ENCODE peak calls at places on chromosome 20, in four cellular contexts. D is Karpas-422, L is OCI-LY7, V is PC-3. T is an unnamed sample.

GRCh38 chr20:43837856-43838702 is 76.6 kb upstream of the TOX2 start:
- DNase-seq in D (no peak), L (no peak), V (no peak), T (no peak)

GRCh38 chr20:61745397-61746146 is 320.1 kb downstream of the TAF4 start:
- DNase-seq in D (peak; percentile 96), L (no peak), V (no peak), T (no peak)

GRCh38 chr20:7505152-7505834 is 435.0 kb downstream of the HAO1 start:
- DNase-seq in D (no peak), L (no peak), V (no peak), T (no peak)

GRCh38 chr20:43331911-43332310 is 125.8 kb upstream of the SRSF6 start:
- DNase-seq in D (no peak), L (no peak), V (no peak), T (peak; percentile 32)

GRCh38 chr20:45174434-45175364 is at the start of gene PI3:
- DNase-seq in D (no peak), L (no peak), V (peak; percentile 99), T (no peak)

GRCh38 chr20:62010551-62011402 is 54.9 kb downstream of the TAF4 start:
- DNase-seq in D (peak; percentile 89), L (peak; percentile 71), V (peak; percentile 60), T (peak; percentile 76)

GRCh38 chr20:43541214-43541613 is 17.6 kb upstream of the SGK2 start:
- DNase-seq in D (no peak), L (no peak), V (peak; percentile 95), T (peak; percentile 74)

GRCh38 chr20:13342469-13343242 is 121.6 kb downstream of the ISM1 start:
- DNase-seq in D (no peak), L (no peak), V (no peak), T (peak; percentile 92)

GRCh38 chr20:43752561-43753301 is 25.9 kb upstream of the GTSF1L start:
- DNase-seq in D (no peak), L (peak; percentile 77), V (peak; percentile 91), T (peak; percentile 87)

GRCh38 chr20:16472045-16472872 is 101.0 kb downstream of the KIF16B start:
- DNase-seq in D (no peak), L (no peak), V (peak; percentile 85), T (peak; percentile 13)

GRCh38 chr20:3875378-3875974 is 13.7 kb upstream of the PANK2 start:
- DNase-seq in D (no peak), L (no peak), V (no peak), T (no peak)

GRCh38 chr20:17873410-17874270 is 95.0 kb downstream of the SNX5 start:
- DNase-seq in D (peak; percentile 43), L (no peak), V (peak; percentile 65), T (peak; percentile 98)

GRCh38 chr20:3800256-3800877 is 4.3 kb downstream of the CDC25B start:
- DNase-seq in D (no peak), L (no peak), V (no peak), T (no peak)

GRCh38 chr20:43658068-43658722 is 8.7 kb upstream of the MYBL2 start:
- DNase-seq in D (peak; percentile 50), L (no peak), V (peak; percentile 53), T (peak; percentile 63)

GRCh38 chr20:23103284-23104018 is 17.3 kb upstream of the CD93 start:
- DNase-seq in D (no peak), L (no peak), V (no peak), T (peak; percentile 5)

GRCh38 chr20:53617791-53618489 is 24.3 kb upstream of the ZNF217 start:
- DNase-seq in D (no peak), L (peak; percentile 9), V (no peak), T (no peak)

GRCh38 chr20:24754691-24755090 is 194.4 kb upstream of the CST7 start:
- DNase-seq in D (no peak), L (no peak), V (no peak), T (no peak)

GRCh38 chr20:31842471-31843157 is 2.8 kb downstream of the FOXS1 start:
- DNase-seq in D (no peak), L (no peak), V (peak; percentile 25), T (peak; percentile 51)

GRCh38 chr20:653110-653589 is at the start of gene SRXN1:
- DNase-seq in D (peak; percentile 84), L (peak; percentile 95), V (peak; percentile 94), T (peak; percentile 99)

GRCh38 chr20:41991412-41991811 is 373.2 kb upstream of the CHD6 start:
- DNase-seq in D (no peak), L (no peak), V (no peak), T (no peak)

GRCh38 chr20:45470262-45470931 is 844 bp downstream of the WFDC2 start:
- DNase-seq in D (no peak), L (no peak), V (no peak), T (peak; percentile 54)

GRCh38 chr20:31985152-31985551 is 17.2 kb downstream of the XKR7 start:
- DNase-seq in D (no peak), L (no peak), V (no peak), T (no peak)

GRCh38 chr20:11978496-11978895 is 60.8 kb downstream of the BTBD3 start:
- DNase-seq in D (no peak), L (no peak), V (no peak), T (no peak)

GRCh38 chr20:51456511-51457280 is 85.8 kb downstream of the NFATC2 start:
- DNase-seq in D (peak; percentile 60), L (no peak), V (peak; percentile 100), T (peak; percentile 97)

GRCh38 chr20:53944796-53945195 is 125.6 kb downstream of the BCAS1 start:
- DNase-seq in D (no peak), L (no peak), V (no peak), T (no peak)

GRCh38 chr20:33709398-33709797 is 10.7 kb downstream of the PXMP4 start:
- DNase-seq in D (no peak), L (no peak), V (no peak), T (peak; percentile 40)

GRCh38 chr20:728022-728944 is 40.0 kb downstream of the SLC52A3 start:
- DNase-seq in D (peak; percentile 64), L (peak; percentile 7), V (peak; percentile 65), T (peak; percentile 62)

GRCh38 chr20:24773751-24774201 is 175.3 kb upstream of the CST7 start:
- DNase-seq in D (no peak), L (no peak), V (peak; percentile 95), T (peak; percentile 85)

GRCh38 chr20:39874049-39874893 is 814.8 kb downstream of the MAFB start:
- DNase-seq in D (peak; percentile 95), L (peak; percentile 52), V (peak; percentile 33), T (peak; percentile 90)

GRCh38 chr20:41697861-41698559 is 79.8 kb upstream of the CHD6 start:
- DNase-seq in D (peak; percentile 82), L (peak; percentile 53), V (peak; percentile 70), T (peak; percentile 63)

GRCh38 chr20:40738976-40739375 is 49.9 kb upstream of the MAFB start:
- DNase-seq in D (no peak), L (no peak), V (no peak), T (no peak)

GRCh38 chr20:8156603-8157079 is 24.6 kb downstream of the PLCB1 start:
- DNase-seq in D (no peak), L (no peak), V (peak; percentile 80), T (peak; percentile 57)

GRCh38 chr20:31718952-31719643 is 3.6 kb downstream of the BCL2L1 start:
- DNase-seq in D (peak; percentile 46), L (no peak), V (peak; percentile 87), T (no peak)

GRCh38 chr20:62818592-62819493 is 2.0 kb downstream of the COL9A3 start:
- DNase-seq in D (no peak), L (no peak), V (no peak), T (peak; percentile 24)

GRCh38 chr20:21179796-21180195 is 53.9 kb downstream of the KIZ start:
- DNase-seq in D (no peak), L (no peak), V (no peak), T (peak; percentile 82)

GRCh38 chr20:21180248-21180647 is 54.4 kb downstream of the KIZ start:
- DNase-seq in D (no peak), L (no peak), V (no peak), T (no peak)

GRCh38 chr20:21183722-21184121 is 57.8 kb downstream of the KIZ start:
- DNase-seq in D (no peak), L (no peak), V (peak; percentile 73), T (peak; percentile 67)

GRCh38 chr20:21182832-21183563 is 57.1 kb downstream of the KIZ start:
- DNase-seq in D (no peak), L (no peak), V (peak; percentile 96), T (peak; percentile 94)

GRCh38 chr20:21181028-21181427 is 55.1 kb downstream of the KIZ start:
- DNase-seq in D (no peak), L (no peak), V (no peak), T (no peak)
- H3K4me2 ChIP-seq in D (no peak overlapping the region), L (no peak overlapping the region), V (no peak overlapping the region), T (no peak overlapping the region)

DNA sequence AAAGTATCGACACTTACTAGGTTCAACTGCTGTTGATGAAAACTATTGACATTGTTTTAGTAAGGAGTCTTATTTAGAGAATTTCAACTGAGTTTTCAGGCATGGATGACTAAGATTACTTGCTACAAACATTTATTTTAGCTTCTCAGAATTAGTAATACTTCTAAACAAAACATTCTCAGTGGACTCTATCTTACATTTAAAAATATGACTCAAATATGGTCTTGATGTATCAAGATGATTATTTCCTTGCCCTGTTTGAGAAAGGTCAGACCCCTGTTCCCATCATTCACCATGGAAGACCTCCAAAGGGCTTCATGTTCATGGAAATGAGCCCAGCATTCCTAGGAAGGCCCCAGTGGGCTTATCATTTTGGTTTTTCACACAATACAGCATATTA is 24.5 kb upstream of the TRPC4AP start:
- DNase-seq in D (no peak), L (no peak), V (no peak), T (peak; percentile 59)
- H3K9me2 ChIP-seq in D (no peaks in the 10 kb centered on the region), L (no peaks in the 10 kb centered on the region), V (no peaks in the 10 kb centered on the region), T (no peaks in the 10 kb centered on the region)

DNA sequence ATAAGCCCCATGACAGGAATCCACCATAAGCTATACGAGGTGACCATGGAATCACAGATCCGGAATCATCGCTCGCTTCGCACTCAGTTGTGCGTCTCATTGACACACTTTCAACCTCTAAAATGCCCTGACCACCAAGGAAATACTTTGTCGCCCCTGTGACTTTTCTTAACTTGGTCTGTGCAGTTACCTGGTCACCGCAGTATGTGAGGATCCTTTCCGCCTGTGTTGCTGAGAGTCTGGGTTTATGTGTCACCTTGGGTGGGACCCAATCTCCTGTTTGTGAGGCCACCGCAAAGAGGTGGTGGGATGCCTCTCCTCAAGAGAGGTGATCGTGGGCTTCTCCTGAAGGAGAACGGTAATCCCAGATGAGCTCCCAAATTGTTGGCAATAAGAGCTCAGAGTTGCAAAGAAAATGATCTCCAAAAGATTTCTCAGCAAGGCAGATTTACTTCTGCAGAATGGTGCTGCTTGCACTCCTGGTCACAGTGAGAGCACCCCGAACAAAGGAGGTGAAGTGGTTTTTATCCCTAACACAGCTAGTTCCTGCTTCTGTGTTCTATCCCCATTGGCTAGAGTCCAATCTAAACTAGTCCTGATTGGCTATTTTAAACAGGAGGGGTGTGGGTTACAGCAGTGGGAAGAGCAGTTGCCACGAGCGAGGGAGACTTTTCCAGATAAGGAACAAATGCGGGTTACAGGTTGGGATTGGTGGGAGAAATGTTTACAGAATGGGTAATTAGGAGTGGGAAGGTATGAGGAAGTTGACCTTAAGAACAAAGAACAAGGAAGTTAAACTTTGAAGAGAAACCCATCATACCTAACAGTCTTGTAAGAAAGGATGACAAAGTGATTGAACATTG is 9.1 kb upstream of the ZNFX1 start:
- DNase-seq in D (no peak), L (peak; percentile 48), V (peak; percentile 50), T (peak; percentile 38)
- H3K4me2 ChIP-seq in D (no peak overlapping the region), L (peak overlapping the region; percentile 95), V (peak overlapping the region; percentile 20), T (peak overlapping the region; percentile 23)

DNA sequence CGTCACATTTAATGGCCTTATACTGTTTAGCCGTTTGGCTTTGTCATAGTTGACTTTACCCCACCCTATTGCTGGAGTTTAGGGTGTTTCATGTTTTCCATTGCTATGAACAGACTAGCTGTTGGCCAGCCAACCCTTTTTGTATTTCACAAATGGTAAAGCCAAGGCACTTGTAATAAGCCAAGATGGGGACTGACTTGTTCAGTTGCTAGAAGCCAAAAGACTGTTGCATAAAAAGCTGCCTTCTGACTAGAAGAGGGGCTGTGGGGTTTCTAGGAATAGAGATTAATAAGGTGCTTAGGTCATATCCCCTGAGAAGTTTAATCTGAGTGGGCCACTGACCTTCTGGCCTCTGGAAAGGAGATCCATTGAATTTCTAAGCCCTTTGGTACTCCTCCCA is 211.0 kb downstream of the PLCB4 start:
- DNase-seq in D (no peak), L (no peak), V (no peak), T (peak; percentile 11)
- H3K9me2 ChIP-seq in D (no peaks in the 10 kb centered on the region), L (no peaks in the 10 kb centered on the region), V (no peaks in the 10 kb centered on the region), T (no peaks in the 10 kb centered on the region)

T was measured in GM23248.